ENCODE peak calls at places on chromosome 2, in four cellular contexts. B, X, Q and C are unnamed samples.

GRCh38 chr2:160156084-160156483 is 44.0 kb downstream of the ITGB6 start:
- DNase-seq in B (no peak), X (no peak), Q (no peak), C (no peak)

GRCh38 chr2:105329561-105330495 is at the start of gene TGFBRAP1:
- DNase-seq in B (peak), X (peak), Q (peak), C (peak)

GRCh38 chr2:133346654-133347053 is 221.6 kb downstream of the NCKAP5 start:
- DNase-seq in B (no peak), Q (no peak), X (no peak), C (no peak)

GRCh38 chr2:10575566-10576300 is 114.0 kb downstream of the NOL10 start:
- DNase-seq in B (no peak), X (no peak), Q (no peak), C (no peak)

GRCh38 chr2:44895061-44895460 is 46.4 kb upstream of the SIX3 start:
- DNase-seq in X (no peak), Q (no peak), B (no peak), C (no peak)

GRCh38 chr2:127004893-127005600 is 101.9 kb downstream of the BIN1 start:
- DNase-seq in B (no peak), X (no peak), Q (no peak), C (no peak)

GRCh38 chr2:218323526-218324472 is 31.5 kb upstream of the TMBIM1 start:
- DNase-seq in B (peak), X (no peak), Q (no peak), C (no peak)

GRCh38 chr2:19673213-19673791 is 228.5 kb downstream of the TTC32 start:
- DNase-seq in B (no peak), Q (no peak), X (no peak), C (no peak)

GRCh38 chr2:7925506-7925905 is 756.4 kb upstream of the ID2 start:
- DNase-seq in Q (no peak), X (no peak), B (no peak), C (no peak)

GRCh38 chr2:159409116-159409800 is 122.8 kb upstream of the WDSUB1 start:
- DNase-seq in X (no peak), Q (no peak), B (no peak), C (no peak)

GRCh38 chr2:68556384-68556783 is 87.0 kb upstream of the PROKR1 start:
- DNase-seq in Q (no peak), B (no peak), X (no peak), C (no peak)

GRCh38 chr2:199602271-199602895 is 144.6 kb upstream of the SATB2 start:
- DNase-seq in X (no peak), Q (no peak), B (peak), C (no peak)

GRCh38 chr2:217857624-217858506 is 144.9 kb downstream of the TNS1 start:
- DNase-seq in X (no peak), Q (no peak), B (no peak), C (no peak)